ENCODE peak calls at places on chromosomes 1 and 21, in four cellular contexts. M is pancreas, F is AG04450, C is skeletal muscle cell. J is an unnamed sample.

GRCh38 chr1:36769886-36770830 is 264.2 kb downstream of the GRIK3 start:
- DNase-seq in M (no peak), F (no peak), C (no peak), J (peak)

GRCh38 chr1:240582953-240583352 is 29.0 kb downstream of the GREM2 start:
- DNase-seq in M (no peak), F (no peak), C (no peak), J (no peak)

GRCh38 chr21:15275615-15276228 is 210.9 kb upstream of the NRIP1 start:
- DNase-seq in M (no peak), F (no peak), C (no peak), J (no peak)

GRCh38 chr1:203906932-203907331 is 45.5 kb downstream of the SNRPE start:
- DNase-seq in M (no peak), F (peak), C (peak), J (no peak)

GRCh38 chr1:201389066-201389465 is 10.1 kb downstream of the LAD1 start:
- DNase-seq in M (no peak), F (no peak), C (no peak), J (no peak)

GRCh38 chr1:26401891-26402290 is 8.7 kb upstream of the LIN28A start:
- DNase-seq in M (no peak), F (no peak), C (no peak), J (no peak)

GRCh38 chr1:8351693-8352470 is 34.0 kb downstream of the SLC45A1 start:
- DNase-seq in M (no peak), F (no peak), C (no peak), J (no peak)

GRCh38 chr1:155454096-155454495 is 108.5 kb downstream of the ASH1L start:
- DNase-seq in M (no peak), F (peak), C (no peak), J (no peak)

GRCh38 chr1:100730130-100730529 is 10.6 kb downstream of the VCAM1 start:
- DNase-seq in M (no peak), F (no peak), C (no peak), J (no peak)

GRCh38 chr21:45366931-45367401 is 38.0 kb upstream of the COL18A1 start:
- DNase-seq in M (peak), F (peak), C (peak), J (no peak)

DNA sequence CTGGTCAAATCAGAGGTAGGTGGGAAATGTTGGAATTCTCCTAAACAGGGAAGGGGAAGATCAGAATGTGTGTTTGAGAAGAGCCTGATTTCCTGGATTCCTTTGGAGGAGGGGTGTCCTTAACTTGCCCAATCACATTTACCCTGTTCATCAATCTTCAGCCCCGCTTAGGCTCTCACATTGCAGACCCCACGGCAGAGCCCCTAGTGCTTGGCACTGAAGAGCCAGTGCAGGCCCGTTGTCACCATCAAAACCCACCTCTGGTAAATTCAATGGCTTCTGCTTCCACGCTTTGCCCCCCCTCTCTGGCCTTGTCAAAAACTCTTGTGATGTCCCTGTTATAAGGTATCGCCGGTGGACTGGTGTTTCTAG is 2.3 kb downstream of the AGPAT3 start:
- DNase-seq in M (no peak), F (no peak), C (no peak), J (peak)
- H3K4me3 ChIP-seq in M (no peak), F (no peak), C (no peak), J (peak)

GRCh38 chr21:17454315-17455027 is 58.4 kb upstream of the CXADR start:
- DNase-seq in M (peak), F (peak), C (peak), J (no peak)
- H3K4me3 ChIP-seq in M (no peak), F (no peak), C (no peak), J (no peak)

GRCh38 chr1:47180603-47181094 is 9.2 kb downstream of the PDZK1IP1 start:
- DNase-seq in M (no peak), F (no peak), C (no peak), J (peak)
- H3K4me3 ChIP-seq in M (no peak), F (no peak), C (no peak), J (no peak)

DNA sequence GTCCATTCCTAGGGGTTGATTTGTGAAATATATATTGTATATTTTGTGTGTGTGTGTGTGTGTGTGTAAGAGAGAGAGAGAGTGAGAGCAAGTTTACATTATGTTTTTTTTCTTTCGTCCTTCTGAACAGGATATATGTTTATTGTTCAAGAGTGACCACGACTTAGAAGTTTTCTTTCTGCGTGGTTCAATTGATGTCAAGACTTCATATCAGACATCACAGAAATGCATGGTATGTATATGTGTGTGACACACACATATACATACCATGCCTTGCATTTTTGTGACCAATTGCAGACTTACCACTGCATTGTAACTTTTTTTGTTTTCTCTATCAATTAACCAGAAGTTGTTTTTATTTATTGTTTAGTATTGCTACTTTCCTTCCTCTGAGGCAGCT is 2.5 kb downstream of the RASAL2 start:
- DNase-seq in M (no peak), F (no peak), C (no peak), J (no peak)
- H3K4me3 ChIP-seq in M (no peak), F (peak), C (peak), J (no peak)

J was measured in spleen.